ENCODE peak calls at places on chromosomes 11 and 22, in ten cellular contexts. R is tibial artery, X is coronary artery, N is T-helper 1 cell, E is brain microvascular endothelial cell, V is HCEC 1CT, C is WTC11, J is body of pancreas, M is GM13977, H is caudate nucleus. I is an unnamed sample.

GRCh38 chr11:32400196-32400595 is 35.1 kb downstream of the WT1 start:
- DNase-seq in J (no peak), E (peak; percentile 5), M (no peak), V (peak; percentile 51), C (peak; percentile 18), R (no peak), N (no peak), X (no peak), H (peak; percentile 4), I (no peak)

GRCh38 chr11:96218013-96218412 is 125.0 kb downstream of the MAML2 start:
- DNase-seq in X (no peak), C (no peak), N (no peak), E (no peak), J (no peak), V (no peak), M (no peak), H (no peak), R (no peak), I (no peak)

GRCh38 chr11:60957188-60957587 is 5.2 kb upstream of the SLC15A3 start:
- DNase-seq in J (no peak), C (no peak), E (peak; percentile 39), M (no peak), R (no peak), X (no peak), V (peak; percentile 72), H (no peak), N (no peak), I (peak; percentile 92)

GRCh38 chr11:82858556-82859091 is 41.6 kb downstream of the PRCP start:
- DNase-seq in X (no peak), J (no peak), R (no peak), E (peak; percentile 54), C (no peak), N (no peak), H (no peak), M (no peak), V (peak; percentile 86), I (no peak)

GRCh38 chr11:64656797-64657196 is 65.8 kb downstream of the SLC22A12 start:
- DNase-seq in N (no peak), V (no peak), H (no peak), R (no peak), C (peak; percentile 69), E (no peak), X (no peak), J (no peak), M (no peak), I (peak; percentile 80)

GRCh38 chr22:28674121-28674563 is 5.5 kb downstream of the TTC28 start:
- DNase-seq in H (no peak), X (no peak), R (no peak), E (peak; percentile 18), V (peak; percentile 64), C (no peak), M (peak; percentile 61), J (no peak), N (peak; percentile 8), I (peak; percentile 57)

GRCh38 chr11:11366793-11367192 is 13.7 kb upstream of the CSNK2A3 start:
- DNase-seq in H (no peak), X (no peak), V (no peak), N (no peak), J (no peak), M (no peak), C (no peak), E (no peak), R (no peak), I (no peak)

GRCh38 chr11:110286298-110287040 is 9.9 kb downstream of the RDX start:
- DNase-seq in R (no peak), X (no peak), C (no peak), N (no peak), V (no peak), H (no peak), M (no peak), J (no peak), E (no peak), I (no peak)

GRCh38 chr22:23225724-23226496 is 45.6 kb downstream of the BCR start:
- DNase-seq in N (peak; percentile 34), H (no peak), C (no peak), M (no peak), R (peak; percentile 91), J (no peak), V (peak; percentile 61), X (no peak), E (peak; percentile 21), I (no peak)

GRCh38 chr11:62709262-62710000 is 2.0 kb downstream of the GNG3 start:
- DNase-seq in E (peak; percentile 96), C (peak; percentile 96), X (peak; percentile 98), V (peak; percentile 98), H (peak; percentile 89), J (peak; percentile 97), M (peak; percentile 92), R (peak; percentile 99), N (peak; percentile 93), I (peak; percentile 97)

GRCh38 chr11:44563716-44564115 is 1.7 kb upstream of the CD82 start:
- DNase-seq in E (peak; percentile 70), X (no peak), H (no peak), C (no peak), N (no peak), V (no peak), J (no peak), M (no peak), R (no peak), I (peak; percentile 87)

GRCh38 chr22:45997077-45997774 is 20.3 kb upstream of the WNT7B start:
- DNase-seq in V (peak; percentile 98), C (no peak), R (peak; percentile 96), E (peak; percentile 93), H (peak; percentile 50), X (no peak), M (peak; percentile 68), N (no peak), J (peak; percentile 65), I (peak; percentile 99)

GRCh38 chr11:69587454-69588081 is 53.4 kb upstream of the CCND1 start:
- DNase-seq in E (peak; percentile 69), V (peak; percentile 81), M (no peak), H (no peak), X (peak; percentile 35), R (no peak), N (no peak), C (no peak), J (no peak), I (peak; percentile 93)

GRCh38 chr11:1931326-1931725 is 11.8 kb downstream of the TNNT3 start:
- DNase-seq in X (no peak), V (peak; percentile 11), M (peak; percentile 21), H (no peak), C (peak; percentile 9), R (peak; percentile 78), J (no peak), N (no peak), E (no peak), I (peak; percentile 98)

I was measured in osteoblast.